ENCODE peak calls at places on chromosomes 13 and 19, in six cellular contexts. D is trophoblast cell, P is neural progenitor cell, B is fibroblast of lung, O is HCT116, R is astrocyte. Q is an unnamed sample.

GRCh38 chr13:31749929-31750328 is 10.6 kb downstream of the RXFP2 start:
- DNase-seq in D (peak; percentile 40), P (no peak), B (peak; percentile 80), O (no peak), R (peak; percentile 92), Q (no peak)

GRCh38 chr13:106507560-106508274 is 27.7 kb downstream of the EFNB2 start:
- DNase-seq in D (peak; percentile 75), P (peak; percentile 24), B (peak; percentile 98), O (no peak), R (peak; percentile 99), Q (no peak)

GRCh38 chr13:73910733-73911132 is 223.5 kb downstream of the KLF12 start:
- DNase-seq in D (no peak), P (no peak), B (no peak), O (no peak), R (no peak), Q (no peak)

GRCh38 chr19:17328517-17329060 is 6.1 kb downstream of the ANO8 start:
- DNase-seq in D (peak; percentile 28), P (peak; percentile 60), B (no peak), O (no peak), R (no peak), Q (peak; percentile 78)

GRCh38 chr19:31064486-31064885 is 284.8 kb downstream of the TSHZ3 start:
- DNase-seq in D (no peak), P (no peak), B (no peak), O (no peak), R (no peak), Q (no peak)

GRCh38 chr13:40665061-40665753 is 1.2 kb downstream of the FOXO1 start:
- DNase-seq in D (peak; percentile 62), P (peak; percentile 59), B (no peak), O (no peak), R (peak; percentile 22), Q (peak; percentile 77)

GRCh38 chr19:46766569-46767317 is 20.5 kb upstream of the STRN4 start:
- DNase-seq in D (peak; percentile 74), P (peak; percentile 69), B (no peak), O (no peak), R (no peak), Q (peak; percentile 90)

GRCh38 chr13:79678100-79678499 is 197.1 kb downstream of the NDFIP2 start:
- DNase-seq in D (no peak), P (no peak), B (peak; percentile 8), O (no peak), R (peak; percentile 62), Q (no peak)

GRCh38 chr13:113836917-113837553 is 26.8 kb downstream of the GAS6 start:
- DNase-seq in D (peak; percentile 19), P (no peak), B (peak; percentile 93), O (peak; percentile 33), R (peak; percentile 87), Q (no peak)

GRCh38 chr13:41458187-41458938 is 1.0 kb downstream of the RGCC start:
- DNase-seq in D (peak; percentile 58), P (peak; percentile 54), B (peak; percentile 18), O (no peak), R (peak; percentile 14), Q (peak; percentile 74)

GRCh38 chr19:7788178-7788932 is 25.3 kb downstream of the CLEC4M start:
- DNase-seq in D (no peak), P (peak; percentile 62), B (no peak), O (no peak), R (no peak), Q (peak; percentile 75)

GRCh38 chr19:55084416-55084815 is 8.7 kb downstream of the EPS8L1 start:
- DNase-seq in D (no peak), P (no peak), B (no peak), O (no peak), R (no peak), Q (no peak)

DNA sequence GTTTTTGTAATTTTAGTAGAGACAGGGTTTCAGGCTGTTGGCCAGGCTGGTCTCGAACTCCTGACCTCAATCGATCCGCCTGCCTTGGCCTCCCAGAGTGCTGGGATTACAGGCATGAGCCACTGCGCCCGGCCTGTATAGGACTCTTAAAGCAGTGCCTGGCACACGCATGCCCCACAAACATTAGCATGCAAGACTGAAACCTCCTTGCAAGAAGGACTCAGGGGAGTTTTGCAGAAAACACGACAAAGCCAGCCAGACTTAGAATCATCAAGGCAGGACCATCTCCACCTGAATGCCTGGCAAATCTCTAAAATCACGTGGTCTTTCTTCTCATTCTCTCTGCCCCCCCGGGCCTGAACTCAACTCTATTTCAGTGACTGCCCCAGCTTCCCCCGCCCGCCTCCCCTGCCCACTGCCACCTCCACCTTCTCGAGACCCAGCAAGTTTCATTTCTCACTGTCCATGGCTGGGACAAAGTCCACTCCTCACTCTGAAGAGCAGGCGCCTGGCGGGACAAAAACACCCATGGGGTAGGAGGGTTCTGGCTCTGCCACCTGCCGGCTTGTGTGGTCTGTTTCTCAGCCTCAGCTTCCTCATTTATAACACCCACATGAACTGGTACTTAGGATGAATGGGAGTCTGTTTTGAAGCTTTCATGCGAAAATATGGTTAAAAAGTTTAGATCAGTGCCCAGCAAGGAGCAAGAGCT is 2.4 kb downstream of the TICAM1 start:
- DNase-seq in D (no peak), P (no peak), B (no peak), O (no peak), R (no peak), Q (no peak)
- H3K9ac ChIP-seq in D (no peak overlapping the region), P (no peak overlapping the region), B (no peak overlapping the region), O (no peak overlapping the region), R (peak overlapping the region; percentile 37), Q (no peak overlapping the region)

GRCh38 chr19:48444933-48445194 is 919 bp upstream of the GRWD1 start:
- DNase-seq in D (no peak), P (no peak), B (no peak), O (no peak), R (no peak), Q (no peak)

GRCh38 chr19:48445606-48446481 is at the start of gene GRWD1:
- DNase-seq in D (peak; percentile 98), P (peak; percentile 97), B (peak; percentile 96), O (peak; percentile 95), R (peak; percentile 94), Q (peak; percentile 97)

GRCh38 chr19:48445256-48445605 is 552 bp upstream of the GRWD1 start:
- DNase-seq in D (peak; percentile 91), P (peak; percentile 83), B (peak; percentile 95), O (peak; percentile 77), R (peak; percentile 92), Q (peak; percentile 80)

GRCh38 chr19:48448563-48448962 is 2.8 kb downstream of the GRWD1 start:
- DNase-seq in D (no peak), P (no peak), B (no peak), O (no peak), R (no peak), Q (no peak)

DNA sequence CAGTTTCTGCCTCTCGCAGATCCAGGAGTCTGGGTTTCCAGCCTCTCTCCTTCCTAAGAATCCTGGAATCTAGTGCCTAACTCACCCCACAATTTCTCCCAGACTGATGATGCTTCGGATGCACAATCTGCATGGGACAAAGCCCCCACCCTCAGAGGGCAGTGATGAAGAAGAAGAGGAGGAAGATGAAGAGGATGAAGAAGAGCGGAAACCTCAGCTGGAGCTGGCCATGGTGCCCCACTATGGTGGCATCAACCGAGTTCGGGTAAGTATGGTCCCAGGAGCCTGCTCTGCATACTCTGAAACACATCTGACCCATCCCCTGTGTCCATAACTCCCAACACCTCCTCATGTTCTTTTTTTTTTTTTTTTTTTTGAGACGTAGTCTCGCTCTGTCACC is 796 bp downstream of the GRWD1 start:
- DNase-seq in D (no peak), P (no peak), B (no peak), O (no peak), R (no peak), Q (no peak)
- H3K27ac ChIP-seq in D (peak overlapping the region; percentile 10), P (no peak overlapping the region), B (peak overlapping the region; percentile 92), O (peak overlapping the region; percentile 85), R (peak overlapping the region; percentile 92), Q (no peak overlapping the region)

GRCh38 chr19:2288010-2288742 is 6.2 kb upstream of the PEAK3 start:
- DNase-seq in D (no peak), P (no peak), B (no peak), O (no peak), R (no peak), Q (no peak)

GRCh38 chr19:2287585-2287984 is 5.6 kb upstream of the PEAK3 start:
- DNase-seq in D (no peak), P (no peak), B (no peak), O (no peak), R (no peak), Q (no peak)

GRCh38 chr19:2288743-2289713 is 7.1 kb upstream of the PEAK3 start:
- DNase-seq in D (no peak), P (no peak), B (no peak), O (no peak), R (no peak), Q (no peak)

GRCh38 chr19:2283835-2284507 is 2.0 kb upstream of the PEAK3 start:
- DNase-seq in D (no peak), P (no peak), B (no peak), O (no peak), R (no peak), Q (no peak)

GRCh38 chr19:2286402-2287140 is 4.6 kb upstream of the PEAK3 start:
- DNase-seq in D (no peak), P (no peak), B (no peak), O (no peak), R (no peak), Q (no peak)
- H3K9ac ChIP-seq in D (no peak overlapping the region), P (no peak overlapping the region), B (no peak overlapping the region), O (no peak overlapping the region), R (no peak overlapping the region), Q (no peak overlapping the region)

GRCh38 chr19:1063030-1063908 is 3.7 kb upstream of the ARHGAP45 start:
- DNase-seq in D (peak; percentile 64), P (no peak), B (no peak), O (peak; percentile 78), R (no peak), Q (peak; percentile 77)

GRCh38 chr19:1063909-1064660 is 2.9 kb upstream of the ARHGAP45 start:
- DNase-seq in D (peak; percentile 45), P (no peak), B (no peak), O (no peak), R (no peak), Q (peak; percentile 77)

GRCh38 chr19:1066251-1066747 is 668 bp upstream of the ARHGAP45 start:
- DNase-seq in D (peak; percentile 99), P (peak; percentile 44), B (no peak), O (no peak), R (no peak), Q (peak; percentile 79)

GRCh38 chr19:1065606-1066109 is 1.3 kb upstream of the ARHGAP45 start:
- DNase-seq in D (peak; percentile 99), P (no peak), B (no peak), O (peak; percentile 68), R (no peak), Q (peak; percentile 81)

DNA sequence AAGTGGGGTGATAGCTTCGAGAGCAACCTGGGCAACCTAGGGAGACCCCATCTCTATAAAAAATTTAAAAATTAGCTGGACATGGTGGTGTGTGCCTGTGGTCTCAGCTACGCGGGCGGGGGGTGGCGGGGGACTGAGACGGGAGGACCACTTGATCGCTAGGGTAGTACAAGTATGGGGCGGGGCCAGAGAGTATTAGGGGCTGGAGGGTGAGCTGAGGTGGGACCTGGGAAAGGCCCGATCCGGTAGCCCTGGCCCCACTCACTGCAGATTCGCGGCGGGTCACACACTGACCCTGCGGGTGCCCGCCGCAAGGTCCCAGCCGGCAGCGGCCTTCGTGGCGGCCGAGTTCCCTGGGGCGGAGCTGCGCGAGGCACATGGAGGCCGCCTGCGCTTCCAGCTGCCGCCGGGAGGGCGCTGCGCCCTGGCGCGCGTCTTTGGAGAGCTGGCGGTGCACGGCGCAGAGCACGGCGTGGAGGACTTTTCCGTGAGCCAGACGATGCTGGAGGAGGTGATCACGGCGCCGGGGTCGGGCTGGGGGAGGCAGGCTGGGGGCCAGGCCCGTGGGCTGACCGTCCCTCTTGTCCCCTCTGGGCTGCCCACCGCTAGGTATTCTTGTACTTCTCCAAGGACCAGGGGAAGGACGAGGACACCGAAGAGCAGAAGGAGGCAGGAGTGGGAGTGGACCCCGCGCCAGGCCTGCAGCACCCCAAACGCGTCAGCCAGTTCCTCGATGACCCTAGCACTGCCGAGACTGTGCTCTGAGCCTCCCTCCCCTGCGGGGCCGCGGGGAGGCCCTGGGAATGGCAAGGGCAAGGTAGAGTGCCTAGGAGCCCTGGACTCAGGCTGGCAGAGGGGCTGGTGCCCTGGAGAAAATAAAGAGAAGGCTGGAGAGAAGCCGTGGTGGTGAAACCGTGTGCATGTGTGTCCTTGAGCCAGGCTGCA is 2.0 kb upstream of the ARHGAP45 start:
- DNase-seq in D (peak; percentile 95), P (peak; percentile 87), B (peak; percentile 69), O (peak; percentile 56), R (peak; percentile 51), Q (peak; percentile 91)
- H3K27ac ChIP-seq in D (peak overlapping the region; percentile 87), P (no peak overlapping the region), B (no peak overlapping the region), O (peak overlapping the region; percentile 100), R (no peak overlapping the region), Q (no peak overlapping the region)